ENCODE peak calls at places on chromosome 12, in nine cellular contexts. O, J, U, C, X, G, H, Y and M are unnamed samples.

GRCh38 chr12:128339121-128339520 is 72.2 kb downstream of the TMEM132C start:
- DNase-seq in O (no peak), J (no peak), U (no peak), C (no peak), X (no peak), G (no peak), H (no peak), Y (no peak), M (peak; percentile 79)

GRCh38 chr12:128820723-128821432 is 2.9 kb downstream of the SLC15A4 start:
- DNase-seq in O (no peak), J (no peak), U (no peak), C (no peak), X (no peak), G (peak; percentile 59), H (no peak), Y (no peak), M (peak; percentile 64)

GRCh38 chr12:33588082-33588712 is 148.6 kb upstream of the SYT10 start:
- DNase-seq in O (no peak), J (peak; percentile 88), U (peak; percentile 97), C (no peak), X (no peak), G (peak; percentile 87), H (no peak), Y (no peak), M (no peak)

GRCh38 chr12:92362785-92363184 is 217.1 kb upstream of the BTG1 start:
- DNase-seq in O (no peak), J (no peak), U (no peak), C (no peak), X (no peak), G (no peak), H (no peak), Y (no peak), M (no peak)

GRCh38 chr12:126493366-126494108 is 1428.3 kb downstream of the AACS start:
- DNase-seq in O (no peak), J (peak; percentile 26), U (peak; percentile 82), C (no peak), X (no peak), G (no peak), H (no peak), Y (no peak), M (no peak)

GRCh38 chr12:122422769-122423257 is 344 bp upstream of the CLIP1 start:
- DNase-seq in O (peak; percentile 19), J (peak; percentile 54), U (peak; percentile 69), C (no peak), X (no peak), G (peak; percentile 71), H (no peak), Y (peak; percentile 23), M (no peak)

GRCh38 chr12:60693019-60693626 is 1097.3 kb downstream of the SLC16A7 start:
- DNase-seq in O (no peak), J (no peak), U (no peak), C (no peak), X (no peak), G (no peak), H (no peak), Y (no peak), M (no peak)

GRCh38 chr12:100793182-100793581 is 1.4 kb upstream of the ANO4 start:
- DNase-seq in O (no peak), J (no peak), U (no peak), C (no peak), X (no peak), G (peak; percentile 9), H (no peak), Y (no peak), M (no peak)